ENCODE peak calls at places on chromosomes 2 and 18, in six cellular contexts. One of them, this sample, is unnamed.
A peak's percentile ranks its signal among the peaks of the same experiment; 100 is the strongest.

GRCh38 chr18:29164020-29164706 is 987.2 kb upstream of the CDH2 start:
- DNase-seq in BE2C: no peak
- DNase-seq in left lung: no peak
- DNase-seq in endodermal cell: no peak
- DNase-seq in spleen: no peak
- DNase-seq in body of pancreas: no peak
- DNase-seq in this sample: no peak

GRCh38 chr2:8169443-8169842 is 512.4 kb upstream of the ID2 start:
- DNase-seq in left lung: no peak
- DNase-seq in body of pancreas: no peak
- DNase-seq in BE2C: no peak
- DNase-seq in spleen: no peak
- DNase-seq in endodermal cell: no peak
- DNase-seq in this sample: no peak

GRCh38 chr2:157312866-157313486 is 12.6 kb downstream of the ERMN start:
- DNase-seq in body of pancreas: no peak
- DNase-seq in BE2C: no peak
- DNase-seq in endodermal cell: no peak
- DNase-seq in spleen: no peak
- DNase-seq in left lung: no peak
- DNase-seq in this sample: no peak

GRCh38 chr18:23540867-23541266 is 37.6 kb downstream of the RMC1 start:
- DNase-seq in BE2C: no peak
- DNase-seq in spleen: no peak
- DNase-seq in body of pancreas: no peak
- DNase-seq in left lung: no peak
- DNase-seq in endodermal cell: no peak
- DNase-seq in this sample: no peak

GRCh38 chr2:110688594-110689091 is 10.8 kb upstream of the BUB1 start:
- DNase-seq in body of pancreas: no peak
- DNase-seq in spleen: no peak
- DNase-seq in left lung: no peak
- DNase-seq in BE2C: no peak
- DNase-seq in endodermal cell: peak; percentile 86
- DNase-seq in this sample: no peak

GRCh38 chr2:160419776-160420521 is 73.7 kb downstream of the RBMS1 start:
- DNase-seq in body of pancreas: no peak
- DNase-seq in left lung: no peak
- DNase-seq in BE2C: no peak
- DNase-seq in spleen: no peak
- DNase-seq in endodermal cell: no peak
- DNase-seq in this sample: no peak

GRCh38 chr2:151261240-151261976 is at the start of gene RBM43:
- DNase-seq in spleen: peak; percentile 95
- DNase-seq in endodermal cell: peak; percentile 89
- DNase-seq in body of pancreas: peak; percentile 89
- DNase-seq in BE2C: peak; percentile 69
- DNase-seq in left lung: peak; percentile 94
- DNase-seq in this sample: peak; percentile 92

GRCh38 chr2:38720613-38721241 is 30.4 kb downstream of the SRSF7 start:
- DNase-seq in left lung: no peak
- DNase-seq in BE2C: peak; percentile 27
- DNase-seq in endodermal cell: no peak
- DNase-seq in body of pancreas: peak; percentile 81
- DNase-seq in spleen: no peak
- DNase-seq in this sample: no peak

GRCh38 chr18:47754311-47755101 is 176.0 kb downstream of the SMAD2 start:
- DNase-seq in BE2C: peak; percentile 45
- DNase-seq in body of pancreas: peak; percentile 53
- DNase-seq in spleen: no peak
- DNase-seq in left lung: peak; percentile 88
- DNase-seq in endodermal cell: peak; percentile 98
- DNase-seq in this sample: peak; percentile 72

GRCh38 chr2:200765139-200765951 is 46.4 kb upstream of the BZW1 start:
- DNase-seq in spleen: no peak
- DNase-seq in endodermal cell: no peak
- DNase-seq in left lung: no peak
- DNase-seq in body of pancreas: peak; percentile 24
- DNase-seq in BE2C: peak; percentile 30
- DNase-seq in this sample: no peak

DNA sequence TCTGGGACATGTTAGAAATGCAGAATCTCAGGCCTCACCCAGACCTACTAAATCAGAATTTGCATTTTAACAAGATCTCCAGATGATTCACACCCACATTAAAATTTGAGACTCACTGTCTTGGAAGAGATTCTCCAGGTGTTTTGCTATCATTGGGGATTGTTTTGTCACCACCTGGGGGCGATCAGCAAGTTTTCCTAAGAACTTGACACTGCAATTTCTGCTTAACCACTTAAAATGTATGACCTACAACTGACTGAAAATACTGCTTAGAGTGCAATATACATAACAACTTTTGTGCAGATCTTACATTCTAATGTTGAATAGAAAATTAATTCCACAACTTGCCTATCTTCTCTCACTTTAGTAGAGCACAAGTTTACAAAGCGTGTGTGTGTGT is 18.9 kb upstream of the ITGA4 start:
- DNase-seq in BE2C: no peak
- DNase-seq in left lung: no peak
- DNase-seq in endodermal cell: peak; percentile 71
- DNase-seq in body of pancreas: no peak
- DNase-seq in spleen: no peak
- DNase-seq in this sample: peak; percentile 35
- TF ChIP-seq CTCF in BE2C: no peak
- TF ChIP-seq CTCF in left lung: no peak
- TF ChIP-seq CTCF in endodermal cell: peak; percentile 74
- TF ChIP-seq CTCF in body of pancreas: no peak
- TF ChIP-seq CTCF in spleen: no peak
- TF ChIP-seq CTCF in this sample: no peak

DNA sequence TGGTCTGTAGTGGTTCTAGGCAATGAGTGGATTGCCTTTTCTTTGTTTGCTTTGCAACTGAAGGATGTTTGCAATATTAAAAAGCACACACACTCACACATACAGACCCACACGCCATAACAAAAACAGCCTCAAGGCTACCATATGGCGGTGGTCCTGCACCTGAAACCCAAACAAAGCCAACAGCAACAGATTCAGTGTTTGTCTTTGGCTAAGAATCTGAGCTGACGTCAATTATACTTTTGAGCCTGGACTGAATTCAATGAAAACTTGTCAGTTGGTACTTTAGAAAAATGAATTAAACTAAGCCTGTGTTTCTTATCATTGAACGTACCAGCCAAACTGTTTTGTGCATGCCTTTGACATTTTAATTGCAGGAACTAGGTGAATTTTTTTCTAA is 65.0 kb upstream of the NYAP2 start:
- DNase-seq in endodermal cell: no peak
- DNase-seq in spleen: no peak
- DNase-seq in BE2C: peak; percentile 14
- DNase-seq in body of pancreas: peak; percentile 13
- DNase-seq in left lung: no peak
- DNase-seq in this sample: no peak
- H3K4me1 ChIP-seq in endodermal cell: peaks cover 9% of the 10 kb centered on the region
- H3K4me1 ChIP-seq in spleen: no peaks in the 10 kb centered on the region
- H3K4me1 ChIP-seq in BE2C: peaks cover 5% of the 10 kb centered on the region
- H3K4me1 ChIP-seq in body of pancreas: peaks cover 8% of the 10 kb centered on the region
- H3K4me1 ChIP-seq in left lung: no peaks in the 10 kb centered on the region
- H3K4me1 ChIP-seq in this sample: no peaks in the 10 kb centered on the region

DNA sequence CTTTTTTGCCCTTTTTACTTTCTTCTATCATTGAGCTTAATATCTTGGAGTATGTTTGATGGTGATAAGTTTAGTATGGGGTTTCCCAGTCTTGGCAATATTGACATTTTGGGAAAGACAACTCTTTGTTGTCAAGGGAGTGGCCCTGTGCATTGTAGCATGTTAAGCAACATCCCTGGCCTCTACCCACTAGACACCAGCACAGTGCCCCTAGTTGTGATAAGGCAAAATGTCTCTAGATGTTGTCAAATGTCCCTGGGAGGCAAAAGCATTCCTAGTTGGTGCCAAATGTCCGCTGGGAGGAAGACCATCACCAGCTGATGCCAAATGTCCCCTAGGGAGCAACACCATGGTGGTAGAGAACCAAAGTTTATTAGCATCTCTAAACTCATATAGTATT is 28.2 kb downstream of the GULP1 start:
- DNase-seq in spleen: no peak
- DNase-seq in BE2C: no peak
- DNase-seq in left lung: no peak
- DNase-seq in endodermal cell: no peak
- DNase-seq in body of pancreas: no peak
- DNase-seq in this sample: no peak
- TF ChIP-seq CTCF in spleen: no peak
- TF ChIP-seq CTCF in BE2C: peak; percentile 37
- TF ChIP-seq CTCF in left lung: no peak
- TF ChIP-seq CTCF in endodermal cell: peak; percentile 58
- TF ChIP-seq CTCF in body of pancreas: no peak
- TF ChIP-seq CTCF in this sample: no peak

DNA sequence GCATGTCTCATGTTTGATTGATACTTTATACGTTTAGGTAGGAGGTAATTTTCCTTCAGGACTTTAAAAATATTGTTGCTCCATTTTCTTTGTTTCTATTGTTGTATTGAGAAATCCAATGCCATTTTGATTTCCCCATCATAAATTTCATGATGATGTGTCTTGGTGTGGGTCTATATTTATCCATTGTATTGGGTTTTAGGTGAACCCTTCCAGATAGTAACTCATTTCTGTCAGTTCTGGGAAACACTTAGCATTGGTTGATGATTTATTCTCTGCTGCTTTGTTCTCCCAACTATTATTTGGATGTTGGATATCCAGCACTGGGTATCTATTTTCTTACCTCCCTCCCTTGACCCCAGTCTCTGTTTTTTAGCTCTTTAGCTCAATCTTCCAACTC is 10.0 kb downstream of the MRPL19 start:
- DNase-seq in body of pancreas: no peak
- DNase-seq in BE2C: no peak
- DNase-seq in left lung: no peak
- DNase-seq in spleen: no peak
- DNase-seq in endodermal cell: no peak
- DNase-seq in this sample: no peak
- H3K4me1 ChIP-seq in body of pancreas: no peaks in the 10 kb centered on the region
- H3K4me1 ChIP-seq in BE2C: no peaks in the 10 kb centered on the region
- H3K4me1 ChIP-seq in left lung: no peaks in the 10 kb centered on the region
- H3K4me1 ChIP-seq in spleen: no peaks in the 10 kb centered on the region
- H3K4me1 ChIP-seq in endodermal cell: peaks cover 7% of the 10 kb centered on the region
- H3K4me1 ChIP-seq in this sample: no peaks in the 10 kb centered on the region

GRCh38 chr2:148666555-148666954 is 22.0 kb downstream of the EPC2 start:
- DNase-seq in body of pancreas: no peak
- DNase-seq in spleen: no peak
- DNase-seq in endodermal cell: no peak
- DNase-seq in left lung: no peak
- DNase-seq in BE2C: no peak
- DNase-seq in this sample: no peak
- TF ChIP-seq CTCF in body of pancreas: no peak
- TF ChIP-seq CTCF in spleen: no peak
- TF ChIP-seq CTCF in endodermal cell: no peak
- TF ChIP-seq CTCF in left lung: no peak
- TF ChIP-seq CTCF in BE2C: no peak
- TF ChIP-seq CTCF in this sample: no peak